ENCODE peak calls at places on chromosomes 5 and 9, in five cellular contexts. I, P, H, Q and D are unnamed samples.

GRCh38 chr9:35367451-35367850 is 122.5 kb upstream of the RUSC2 start:
- DNase-seq in H (no peak), Q (no peak), P (no peak), I (no peak), D (no peak)

GRCh38 chr9:128702445-128702948 is at the start of gene PKN3:
- DNase-seq in I (peak), Q (peak), P (peak), H (peak), D (peak)

GRCh38 chr9:129665008-129665771 is at the start of gene PRRX2:
- DNase-seq in P (no peak), I (no peak), H (no peak), Q (no peak), D (no peak)

GRCh38 chr5:116778015-116778414 is 203.4 kb upstream of the SEMA6A start:
- DNase-seq in I (no peak), P (no peak), H (no peak), Q (no peak), D (no peak)

GRCh38 chr9:84969084-84969483 is 299.6 kb downstream of the NTRK2 start:
- DNase-seq in P (no peak), Q (no peak), I (no peak), H (no peak), D (no peak)

GRCh38 chr9:100216178-100216787 is 117.2 kb downstream of the INVS start:
- DNase-seq in P (no peak), I (peak), Q (no peak), H (peak), D (no peak)

GRCh38 chr9:37034938-37035471 is 937 bp upstream of the PAX5 start:
- DNase-seq in Q (no peak), I (no peak), P (no peak), H (no peak), D (peak)

GRCh38 chr9:119951090-119951489 is 581.9 kb upstream of the BRINP1 start:
- DNase-seq in H (no peak), I (no peak), P (no peak), Q (no peak), D (no peak)

GRCh38 chr5:16749626-16750025 is 132.8 kb upstream of the RETREG1 start:
- DNase-seq in H (no peak), Q (no peak), P (no peak), I (no peak), D (no peak)

GRCh38 chr5:134088291-134088690 is 26.2 kb upstream of the TCF7 start:
- DNase-seq in I (no peak), H (no peak), P (no peak), Q (no peak), D (peak)

GRCh38 chr5:78287833-78288232 is 6.7 kb downstream of the AP3B1 start:
- DNase-seq in Q (no peak), H (no peak), I (no peak), P (no peak), D (no peak)

GRCh38 chr9:123220127-123220526 is 48.3 kb downstream of the STRBP start:
- DNase-seq in H (no peak), Q (no peak), P (no peak), I (no peak), D (no peak)

GRCh38 chr9:9212963-9213362 is 1399.8 kb downstream of the PTPRD start:
- DNase-seq in I (no peak), P (no peak), H (no peak), Q (no peak), D (no peak)

GRCh38 chr9:108041551-108041950 is 552.0 kb upstream of the KLF4 start:
- DNase-seq in I (no peak), H (no peak), Q (no peak), P (no peak), D (no peak)

GRCh38 chr9:5479994-5480694 is 29.8 kb downstream of the CD274 start:
- DNase-seq in P (no peak), I (no peak), H (no peak), Q (no peak), D (no peak)

GRCh38 chr5:126970517-126971017 is 59.8 kb downstream of the MARCHF3 start:
- DNase-seq in P (no peak), I (no peak), H (no peak), Q (no peak), D (no peak)

GRCh38 chr5:84430863-84431663 is 46.4 kb upstream of the EDIL3 start:
- DNase-seq in I (no peak), Q (peak), H (no peak), P (no peak), D (no peak)

GRCh38 chr5:73826761-73827450 is 200.9 kb downstream of the ARHGEF28 start:
- DNase-seq in I (no peak), Q (no peak), P (no peak), H (no peak), D (no peak)

GRCh38 chr9:21656776-21657637 is 145.4 kb upstream of the MTAP start:
- DNase-seq in P (no peak), I (no peak), H (no peak), Q (no peak), D (no peak)

GRCh38 chr5:132473019-132473531 is 17.5 kb downstream of the IRF1 start:
- DNase-seq in Q (peak), I (no peak), P (no peak), H (peak), D (peak)

GRCh38 chr5:139285651-139286392 is 7.7 kb upstream of the MATR3 start:
- DNase-seq in I (no peak), P (no peak), H (no peak), Q (no peak), D (no peak)

GRCh38 chr5:139284295-139284694 is 9.2 kb upstream of the MATR3 start:
- DNase-seq in I (no peak), Q (no peak), H (no peak), P (no peak), D (no peak)

GRCh38 chr5:139283252-139284166 is 10.0 kb upstream of the MATR3 start:
- DNase-seq in I (no peak), P (no peak), Q (no peak), H (no peak), D (no peak)

GRCh38 chr5:139291051-139291450 is 2.5 kb upstream of the MATR3 start:
- DNase-seq in Q (no peak), I (no peak), P (no peak), H (no peak), D (no peak)

GRCh38 chr5:139287890-139288635 is 5.5 kb upstream of the MATR3 start:
- DNase-seq in Q (no peak), I (no peak), H (no peak), P (no peak), D (no peak)
- TF ChIP-seq CTCF in Q (peak), I (no peak), H (no peak), P (no peak), D (no peak)

DNA sequence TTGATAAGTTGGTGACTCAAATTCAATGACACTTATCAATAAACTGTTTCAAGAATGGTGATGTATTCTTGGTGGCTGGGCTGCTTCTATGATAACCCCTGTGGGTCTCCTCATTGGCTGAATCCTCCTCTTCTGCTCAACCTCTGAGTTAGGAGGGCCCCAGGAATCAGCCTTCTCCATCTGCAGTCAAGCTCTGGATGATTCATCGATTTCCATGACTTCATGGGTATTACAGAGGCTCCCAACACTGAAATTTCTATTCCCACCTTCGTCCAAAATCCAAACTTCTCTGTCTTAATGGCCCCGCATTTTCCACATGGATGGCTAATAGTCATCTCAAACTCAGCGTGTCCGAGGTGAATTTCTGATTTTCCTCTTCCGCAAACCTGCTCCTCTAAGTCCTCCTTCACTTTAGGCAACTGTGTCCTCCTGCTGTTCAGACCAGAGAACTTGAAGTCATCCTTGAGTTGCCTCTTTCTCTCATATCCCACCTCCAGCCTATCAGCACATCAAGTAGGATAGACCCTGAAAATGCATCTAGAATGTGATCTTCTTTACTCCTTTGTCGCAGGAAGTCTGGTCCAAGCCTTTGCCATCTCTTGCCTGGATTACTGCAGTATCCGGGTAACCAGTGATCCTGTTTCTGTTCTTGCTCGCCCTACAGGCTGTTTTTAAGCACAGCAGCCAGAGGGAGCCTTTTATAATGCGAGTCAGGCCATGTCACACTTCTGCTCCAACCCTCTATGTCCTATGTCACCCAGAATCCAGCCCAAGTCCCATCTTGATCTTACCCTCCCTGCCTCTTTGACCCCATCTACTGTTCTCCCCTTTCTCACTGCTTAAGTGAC is 41.4 kb upstream of the IL7R start:
- DNase-seq in Q (no peak), P (no peak), H (no peak), I (no peak), D (no peak)
- TF ChIP-seq CTCF in Q (peak), P (no peak), H (no peak), I (peak), D (no peak)

GRCh38 chr5:72402959-72403628 is 82.9 kb downstream of the PTCD2 start:
- DNase-seq in H (peak), I (no peak), P (no peak), Q (no peak), D (no peak)
- TF ChIP-seq CTCF in H (no peak), I (peak), P (no peak), Q (peak), D (no peak)

GRCh38 chr5:149961186-149961685 is 678 bp downstream of the SLC26A2 start:
- DNase-seq in P (no peak), I (no peak), Q (peak), H (no peak), D (no peak)

GRCh38 chr5:149962040-149962439 is 1.5 kb downstream of the SLC26A2 start:
- DNase-seq in P (no peak), H (no peak), I (no peak), Q (no peak), D (no peak)

GRCh38 chr5:149960272-149961185 is at the start of gene SLC26A2:
- DNase-seq in P (peak), H (peak), Q (peak), I (peak), D (peak)

GRCh38 chr5:149957855-149958254 is 2.7 kb upstream of the SLC26A2 start:
- DNase-seq in H (peak), P (no peak), I (no peak), Q (no peak), D (no peak)

DNA sequence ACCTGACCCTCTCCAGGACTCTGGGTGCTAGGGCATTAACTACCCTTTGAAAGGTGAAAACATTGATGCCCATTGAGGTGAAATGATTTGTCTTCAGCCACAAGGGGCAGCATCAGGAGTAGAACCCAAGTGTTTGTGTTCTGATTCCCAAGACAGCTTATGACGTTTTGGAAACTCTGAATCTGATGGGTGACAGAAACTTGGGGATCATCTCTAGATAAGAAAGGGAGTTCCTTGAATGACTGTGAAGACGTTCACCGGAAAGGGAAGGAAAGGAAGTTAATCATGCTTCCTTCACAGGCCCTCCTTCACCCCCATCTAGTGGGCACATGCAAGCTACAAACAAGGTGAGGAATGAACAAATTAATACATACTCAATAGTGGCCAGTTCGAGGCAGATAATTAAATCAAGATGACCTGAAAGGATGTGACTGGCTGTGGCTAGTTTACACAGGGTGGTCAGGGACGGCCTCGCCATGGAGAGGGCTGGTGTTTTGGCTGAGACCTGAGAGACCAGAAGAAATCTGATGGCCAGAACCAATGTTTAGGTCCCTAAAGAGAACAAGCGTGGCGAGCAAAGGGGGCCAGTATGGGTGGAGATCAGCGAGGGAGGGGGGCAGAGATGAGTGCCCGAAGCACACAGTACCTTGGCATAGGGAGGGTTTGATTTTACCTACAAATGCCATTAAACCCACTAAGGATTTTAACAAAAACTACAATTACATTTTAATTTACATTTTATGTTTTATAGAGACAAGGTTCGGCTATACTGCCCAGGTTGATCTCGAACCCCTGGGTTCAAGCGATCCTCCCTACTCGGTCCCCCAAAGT is 937 bp upstream of the SLC26A2 start:
- DNase-seq in P (no peak), Q (no peak), I (no peak), H (peak), D (no peak)
- TF ChIP-seq CTCF in P (peak), Q (peak), I (peak), H (no peak), D (no peak)

GRCh38 chr5:5340206-5340729 is 82.2 kb upstream of the ICE1 start:
- DNase-seq in Q (peak), I (peak), P (no peak), H (peak), D (no peak)
- TF ChIP-seq CTCF in Q (peak), I (no peak), P (no peak), H (no peak), D (no peak)

GRCh38 chr5:72109625-72110024 is 2.4 kb downstream of the MAP1B start:
- DNase-seq in P (no peak), Q (no peak), I (no peak), H (no peak), D (no peak)
- TF ChIP-seq CTCF in P (no peak), Q (no peak), I (no peak), H (no peak), D (no peak)

GRCh38 chr9:98707158-98708102 is 1.3 kb downstream of the GABBR2 start:
- DNase-seq in Q (no peak), H (peak), P (no peak), I (peak), D (no peak)
- TF ChIP-seq CTCF in Q (peak), H (no peak), P (peak), I (no peak), D (no peak)

GRCh38 chr5:55226934-55227737 is at the start of gene MCIDAS:
- DNase-seq in H (peak), P (peak), I (no peak), Q (peak), D (peak)
- TF ChIP-seq CTCF in H (peak), P (no peak), I (no peak), Q (peak), D (no peak)

GRCh38 chr5:77281969-77282336 is 71.5 kb downstream of the PDE8B start:
- DNase-seq in I (no peak), Q (no peak), H (no peak), P (no peak), D (no peak)

GRCh38 chr5:77280036-77280435 is 69.6 kb downstream of the PDE8B start:
- DNase-seq in P (no peak), H (no peak), I (no peak), Q (no peak), D (no peak)

GRCh38 chr5:77277764-77278163 is 67.3 kb downstream of the PDE8B start:
- DNase-seq in H (no peak), I (no peak), P (no peak), Q (no peak), D (no peak)

GRCh38 chr5:77285442-77285841 is 75.0 kb downstream of the PDE8B start:
- DNase-seq in H (no peak), I (no peak), Q (no peak), P (no peak), D (no peak)

DNA sequence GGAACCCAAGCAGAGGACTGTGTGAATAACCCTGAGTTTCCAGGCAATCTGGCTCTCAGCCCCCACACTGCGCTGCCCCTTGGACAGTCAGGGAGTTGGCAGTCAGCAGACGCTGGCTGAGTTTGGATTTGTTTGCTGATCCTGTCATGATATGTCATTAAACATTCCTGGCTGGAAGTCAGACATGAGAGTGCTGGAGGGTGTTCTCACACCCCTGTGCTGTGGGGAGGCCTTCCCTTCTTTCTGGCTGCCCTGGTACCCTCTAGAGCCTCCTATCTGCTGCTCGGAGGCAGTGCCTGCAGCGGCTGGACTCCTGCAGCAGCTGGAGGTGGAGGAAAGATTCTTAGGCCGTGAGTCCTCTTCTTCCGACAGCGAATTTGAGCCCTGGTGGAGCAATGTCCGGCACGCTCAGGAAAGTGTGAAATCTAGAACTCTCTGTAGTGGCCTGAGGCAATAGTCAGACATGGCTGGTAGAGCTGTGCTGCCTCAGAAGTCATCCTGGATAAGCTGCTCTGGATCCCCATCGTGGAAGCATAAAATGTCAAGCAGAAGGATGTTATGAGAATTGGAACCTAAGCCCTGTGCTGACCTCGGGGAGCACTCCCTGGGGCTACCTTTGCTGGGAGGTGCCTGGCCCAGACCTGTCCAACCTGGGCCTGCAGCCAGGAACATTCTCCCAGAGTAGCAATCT is 72.0 kb downstream of the PDE8B start:
- DNase-seq in P (no peak), I (no peak), Q (no peak), H (no peak), D (no peak)
- TF ChIP-seq CTCF in P (no peak), I (no peak), Q (no peak), H (no peak), D (no peak)